ENCODE peak calls at places on chromosomes 4 and X, in five cellular contexts. B is CD8-positive, alpha-beta memory T cell; L is neuronal stem cell; M is cardiac muscle cell; X is OCI-LY7. W is an unnamed sample.

GRCh38 chr4:175309041-175309440 is 390.9 kb downstream of the ADAM29 start:
- DNase-seq in B (no peak), L (no peak), M (no peak), X (no peak), W (no peak)

GRCh38 chr4:180913750-180914149 is 1329.5 kb upstream of the TENM3 start:
- DNase-seq in B (no peak), L (peak; percentile 1), M (peak; percentile 0), X (no peak), W (no peak)

GRCh38 chrX:104195489-104196084 is 29.3 kb downstream of the FAM199X start:
- DNase-seq in B (no peak), L (peak; percentile 5), M (peak; percentile 36), X (peak; percentile 35), W (peak; percentile 39)

GRCh38 chr4:5409980-5410618 is 298.3 kb downstream of the EVC2 start:
- DNase-seq in B (no peak), L (no peak), M (no peak), X (no peak), W (peak; percentile 43)

GRCh38 chr4:139560396-139561084 is 4.5 kb upstream of the SETD7 start:
- DNase-seq in B (no peak), L (no peak), M (no peak), X (peak; percentile 86), W (peak; percentile 42)

GRCh38 chr4:154687840-154688239 is 56.0 kb upstream of the LRAT start:
- DNase-seq in B (no peak), L (no peak), M (no peak), X (no peak), W (peak; percentile 87)

GRCh38 chr4:135408109-135408508 is 1206.5 kb upstream of the PABPC4L start:
- DNase-seq in B (no peak), L (no peak), M (no peak), X (no peak), W (no peak)

GRCh38 chrX:20067709-20068315 is 48.9 kb downstream of the MAP7D2 start:
- DNase-seq in B (no peak), L (peak; percentile 9), M (peak; percentile 86), X (no peak), W (peak; percentile 48)

GRCh38 chrX:153245288-153245731 is 66.2 kb downstream of the MAGEA1 start:
- DNase-seq in B (no peak), L (peak; percentile 61), M (no peak), X (peak; percentile 60), W (no peak)

GRCh38 chr4:55363618-55364420 is 17.8 kb downstream of the SRD5A3 start:
- DNase-seq in B (no peak), L (no peak), M (no peak), X (no peak), W (no peak)

GRCh38 chrX:337331-337831 is 18.8 kb upstream of the GTPBP6 start:
- DNase-seq in B (no peak), L (no peak), M (no peak), X (no peak), W (no peak)

GRCh38 chr4:74414149-74414809 is 30.7 kb upstream of the AREG start:
- DNase-seq in B (no peak), L (no peak), M (no peak), X (no peak), W (no peak)

GRCh38 chr4:185761352-185762235 is 50.4 kb downstream of the SORBS2 start:
- DNase-seq in B (no peak), L (no peak), M (peak; percentile 55), X (no peak), W (no peak)

GRCh38 chr4:153083447-153083921 is 120.8 kb upstream of the TRIM2 start:
- DNase-seq in B (peak; percentile 22), L (peak; percentile 70), M (peak; percentile 87), X (peak; percentile 80), W (peak; percentile 87)

GRCh38 chrX:139058831-139059495 is 347.4 kb upstream of the FGF13 start:
- DNase-seq in B (no peak), L (no peak), M (no peak), X (no peak), W (no peak)

GRCh38 chr4:132587626-132588025 is 561.5 kb upstream of the PCDH10 start:
- DNase-seq in B (no peak), L (no peak), M (peak; percentile 28), X (no peak), W (no peak)

GRCh38 chr4:55554453-55555030 is 7.8 kb upstream of the CLOCK start:
- DNase-seq in B (no peak), L (no peak), M (peak; percentile 71), X (peak; percentile 40), W (peak; percentile 48)

GRCh38 chr4:4386736-4387392 is at the start of gene NSG1:
- DNase-seq in B (peak; percentile 41), L (peak; percentile 44), M (peak; percentile 57), X (peak; percentile 53), W (no peak)

GRCh38 chr4:4386296-4386735 is 586 bp upstream of the NSG1 start:
- DNase-seq in B (no peak), L (no peak), M (peak; percentile 37), X (peak; percentile 66), W (no peak)

GRCh38 chr4:4384837-4385236 is 2.1 kb upstream of the NSG1 start:
- DNase-seq in B (no peak), L (peak; percentile 52), M (peak; percentile 40), X (peak; percentile 49), W (no peak)

GRCh38 chr4:4387531-4388311 is 819 bp downstream of the NSG1 start:
- DNase-seq in B (no peak), L (no peak), M (peak; percentile 19), X (peak; percentile 32), W (no peak)

DNA sequence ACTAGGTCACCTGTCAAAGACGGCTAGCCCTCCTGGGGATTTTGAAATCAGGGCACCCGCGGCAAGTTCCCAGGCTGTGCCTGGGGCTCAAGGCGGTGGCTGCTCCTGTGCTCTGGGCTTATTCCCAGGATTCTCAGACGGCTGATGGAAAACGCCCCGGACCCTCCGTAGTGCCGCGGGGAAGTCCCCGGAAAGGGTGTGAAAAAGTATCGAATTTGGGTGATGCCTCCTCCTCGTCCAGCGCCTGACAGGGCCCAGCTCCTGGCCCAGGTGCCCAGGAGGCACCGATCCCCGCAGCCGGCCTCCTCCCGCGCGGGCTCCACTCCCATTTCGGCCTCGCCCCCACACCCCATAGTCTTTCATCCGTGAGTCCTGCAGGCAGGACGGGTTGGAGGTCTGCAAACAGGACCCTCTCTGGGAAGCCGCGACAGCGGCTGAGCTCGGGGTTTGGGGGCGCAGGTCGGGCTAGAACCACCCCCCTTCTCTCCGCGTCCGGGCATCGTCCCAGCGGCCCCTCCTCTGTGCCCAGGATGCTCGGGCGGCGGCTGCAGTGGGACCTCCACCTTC is 1.1 kb upstream of the NSG1 start:
- DNase-seq in B (no peak), L (no peak), M (no peak), X (no peak), W (no peak)
- H3K4me3 ChIP-seq in B (peak overlapping the region; percentile 41), L (peak overlapping the region; percentile 48), M (peak overlapping the region; percentile 50), X (peak overlapping the region; percentile 79), W (no peak overlapping the region)

DNA sequence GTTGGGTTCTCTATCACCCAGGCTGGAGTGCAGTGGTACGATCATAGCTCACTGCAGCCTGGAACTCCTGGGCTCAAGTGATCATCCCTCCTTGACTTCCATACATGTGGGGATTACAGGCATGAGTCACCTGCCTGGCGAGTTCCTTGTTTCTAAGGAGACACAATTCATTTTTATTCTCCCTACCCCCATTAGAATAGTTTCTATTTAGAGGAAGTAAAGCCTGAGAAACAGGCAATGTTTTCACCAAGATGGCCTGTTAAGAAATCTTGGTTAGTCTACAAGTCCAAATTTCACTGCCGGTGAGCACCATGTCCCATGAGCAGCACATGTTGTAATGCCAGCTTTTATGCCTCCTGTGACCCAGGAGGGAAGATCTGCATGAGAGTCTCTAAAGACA is 5.7 kb downstream of the CYBB start:
- DNase-seq in B (no peak), L (no peak), M (no peak), X (no peak), W (peak; percentile 1)
- H3K27ac ChIP-seq in B (no peak overlapping the region), L (no peak overlapping the region), M (peak overlapping the region; percentile 89), X (peak overlapping the region; percentile 99), W (no peak overlapping the region)

DNA sequence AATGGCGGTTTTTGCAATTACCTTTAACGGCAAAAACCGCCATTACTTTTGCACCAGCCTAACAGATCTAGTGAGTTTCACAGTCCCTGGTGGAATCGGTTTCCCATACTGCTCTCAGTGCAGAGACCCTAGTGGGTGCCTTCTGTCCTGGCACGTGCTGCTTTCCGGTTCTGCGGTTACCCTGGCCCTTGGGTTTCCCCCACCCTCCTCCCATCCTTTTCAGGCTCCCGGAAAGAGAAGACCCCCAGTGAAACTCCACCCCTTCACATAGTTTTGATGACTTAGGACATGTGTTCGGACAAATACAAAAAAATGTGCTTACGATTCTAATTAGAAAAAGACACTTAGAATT is 36.9 kb downstream of the NLGN3 start:
- DNase-seq in B (peak; percentile 55), L (no peak), M (no peak), X (peak; percentile 57), W (no peak)
- H3K4me1 ChIP-seq in B (peaks cover 6% of the 10 kb centered on the region), L (peaks cover 11% of the 10 kb centered on the region), M (peaks cover 16% of the 10 kb centered on the region), X (peaks cover 26% of the 10 kb centered on the region), W (no peaks in the 10 kb centered on the region)

GRCh38 chrX:13200398-13200797 is 119.5 kb downstream of the ATXN3L start:
- DNase-seq in B (no peak), L (no peak), M (no peak), X (no peak), W (no peak)
- H3K4me3 ChIP-seq in B (no peak overlapping the region), L (no peak overlapping the region), M (no peak overlapping the region), X (no peak overlapping the region), W (no peak overlapping the region)

DNA sequence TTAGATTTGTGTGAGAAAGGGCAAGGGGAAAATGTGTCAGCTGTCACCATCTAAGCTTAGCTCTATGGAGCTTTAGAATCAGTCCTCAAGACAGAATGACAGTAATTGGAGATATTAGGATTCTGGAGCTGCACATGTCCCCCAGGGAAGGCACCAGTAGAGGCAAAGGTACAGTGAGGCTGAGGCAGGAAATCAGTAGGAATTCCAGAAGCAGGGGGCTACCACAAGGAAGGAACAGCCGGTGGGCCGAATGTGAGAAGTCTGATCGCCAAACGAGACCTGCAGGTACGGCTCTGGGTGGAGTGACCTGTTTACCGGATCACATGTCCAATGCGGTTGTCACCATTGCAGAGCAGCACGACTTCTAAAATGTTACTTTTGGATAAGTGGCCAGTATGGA is 52.6 kb downstream of the RNF150 start:
- DNase-seq in B (no peak), L (no peak), M (no peak), X (no peak), W (no peak)
- H3K27ac ChIP-seq in B (no peak overlapping the region), L (no peak overlapping the region), M (no peak overlapping the region), X (no peak overlapping the region), W (no peak overlapping the region)

W was measured in small intestine.